ENCODE peak calls at places on chromosomes 4 and X, in seven cellular contexts. One of them, this sample, is unnamed.

GRCh38 chrX:24659106-24659505 is 12.0 kb upstream of the PCYT1B start:
- DNase-seq in neuronal stem cell: no peak
- DNase-seq in A549: no peak
- DNase-seq in body of pancreas: no peak
- DNase-seq in small intestine: no peak
- DNase-seq in WERI-Rb-1: no peak
- DNase-seq in CD8-positive, alpha-beta T cell: no peak
- DNase-seq in this sample: no peak

GRCh38 chr4:41256131-41256739 is 493 bp upstream of the UCHL1 start:
- DNase-seq in WERI-Rb-1: no peak
- DNase-seq in body of pancreas: no peak
- DNase-seq in A549: peak; percentile 15
- DNase-seq in CD8-positive, alpha-beta T cell: no peak
- DNase-seq in small intestine: no peak
- DNase-seq in neuronal stem cell: peak; percentile 31
- DNase-seq in this sample: no peak

GRCh38 chrX:47514553-47515235 is 31.7 kb upstream of the ZNF41 start:
- DNase-seq in A549: no peak
- DNase-seq in WERI-Rb-1: no peak
- DNase-seq in body of pancreas: no peak
- DNase-seq in CD8-positive, alpha-beta T cell: no peak
- DNase-seq in neuronal stem cell: no peak
- DNase-seq in small intestine: peak; percentile 3
- DNase-seq in this sample: no peak

GRCh38 chrX:65985922-65986588 is 53.8 kb downstream of the VSIG4 start:
- DNase-seq in small intestine: peak; percentile 57
- DNase-seq in body of pancreas: peak; percentile 25
- DNase-seq in WERI-Rb-1: peak; percentile 10
- DNase-seq in neuronal stem cell: peak; percentile 26
- DNase-seq in A549: peak; percentile 25
- DNase-seq in CD8-positive, alpha-beta T cell: peak; percentile 62
- DNase-seq in this sample: no peak

GRCh38 chr4:155062948-155063347 is 145.5 kb upstream of the NPY2R start:
- DNase-seq in small intestine: no peak
- DNase-seq in A549: no peak
- DNase-seq in body of pancreas: no peak
- DNase-seq in WERI-Rb-1: no peak
- DNase-seq in CD8-positive, alpha-beta T cell: no peak
- DNase-seq in neuronal stem cell: no peak
- DNase-seq in this sample: no peak

GRCh38 chr4:82428969-82429727 is 1.1 kb downstream of the HNRNPDL start:
- DNase-seq in CD8-positive, alpha-beta T cell: peak; percentile 96
- DNase-seq in neuronal stem cell: peak; percentile 97
- DNase-seq in body of pancreas: peak; percentile 92
- DNase-seq in WERI-Rb-1: peak; percentile 91
- DNase-seq in small intestine: peak; percentile 91
- DNase-seq in A549: peak; percentile 57
- DNase-seq in this sample: peak; percentile 97

GRCh38 chr4:157076578-157076947 is 613 bp downstream of the GLRB start:
- DNase-seq in small intestine: peak; percentile 5
- DNase-seq in body of pancreas: peak; percentile 45
- DNase-seq in A549: peak; percentile 3
- DNase-seq in CD8-positive, alpha-beta T cell: no peak
- DNase-seq in neuronal stem cell: no peak
- DNase-seq in WERI-Rb-1: peak; percentile 45
- DNase-seq in this sample: peak; percentile 49

GRCh38 chrX:40471965-40472648 is 108.7 kb upstream of the ATP6AP2 start:
- DNase-seq in small intestine: peak; percentile 35
- DNase-seq in body of pancreas: peak; percentile 74
- DNase-seq in A549: no peak
- DNase-seq in neuronal stem cell: no peak
- DNase-seq in CD8-positive, alpha-beta T cell: peak; percentile 53
- DNase-seq in WERI-Rb-1: peak; percentile 71
- DNase-seq in this sample: no peak

GRCh38 chr4:14130551-14130950 is 503.0 kb upstream of the BOD1L1 start:
- DNase-seq in body of pancreas: no peak
- DNase-seq in WERI-Rb-1: no peak
- DNase-seq in CD8-positive, alpha-beta T cell: no peak
- DNase-seq in neuronal stem cell: no peak
- DNase-seq in small intestine: no peak
- DNase-seq in A549: no peak
- DNase-seq in this sample: no peak

GRCh38 chrX:135178636-135179035 is 7.4 kb upstream of the CT55 start:
- DNase-seq in A549: no peak
- DNase-seq in small intestine: no peak
- DNase-seq in neuronal stem cell: no peak
- DNase-seq in CD8-positive, alpha-beta T cell: no peak
- DNase-seq in WERI-Rb-1: no peak
- DNase-seq in body of pancreas: no peak
- DNase-seq in this sample: no peak

GRCh38 chr4:57148831-57149230 is 38.6 kb upstream of the IGFBP7 start:
- DNase-seq in neuronal stem cell: no peak
- DNase-seq in A549: no peak
- DNase-seq in WERI-Rb-1: no peak
- DNase-seq in small intestine: no peak
- DNase-seq in body of pancreas: no peak
- DNase-seq in CD8-positive, alpha-beta T cell: no peak
- DNase-seq in this sample: no peak

GRCh38 chr4:86972997-86973396 is 38.2 kb downstream of the AFF1 start:
- DNase-seq in A549: no peak
- DNase-seq in small intestine: peak; percentile 56
- DNase-seq in neuronal stem cell: no peak
- DNase-seq in body of pancreas: peak; percentile 93
- DNase-seq in WERI-Rb-1: peak; percentile 47
- DNase-seq in CD8-positive, alpha-beta T cell: no peak
- DNase-seq in this sample: no peak

GRCh38 chr4:30757357-30757756 is 37.2 kb downstream of the PCDH7 start:
- DNase-seq in neuronal stem cell: no peak
- DNase-seq in CD8-positive, alpha-beta T cell: no peak
- DNase-seq in small intestine: no peak
- DNase-seq in WERI-Rb-1: no peak
- DNase-seq in body of pancreas: no peak
- DNase-seq in A549: no peak
- DNase-seq in this sample: no peak

GRCh38 chr4:118972167-118972566 is 83.5 kb downstream of the SYNPO2 start:
- DNase-seq in A549: no peak
- DNase-seq in WERI-Rb-1: no peak
- DNase-seq in small intestine: no peak
- DNase-seq in neuronal stem cell: no peak
- DNase-seq in CD8-positive, alpha-beta T cell: no peak
- DNase-seq in body of pancreas: no peak
- DNase-seq in this sample: no peak

GRCh38 chrX:136200466-136200865 is 50.7 kb downstream of the MAP7D3 start:
- DNase-seq in A549: peak; percentile 53
- DNase-seq in body of pancreas: no peak
- DNase-seq in WERI-Rb-1: no peak
- DNase-seq in CD8-positive, alpha-beta T cell: no peak
- DNase-seq in neuronal stem cell: no peak
- DNase-seq in small intestine: peak; percentile 38
- DNase-seq in this sample: no peak

GRCh38 chr4:10083331-10083769 is 33.2 kb downstream of the WDR1 start:
- DNase-seq in CD8-positive, alpha-beta T cell: no peak
- DNase-seq in A549: no peak
- DNase-seq in neuronal stem cell: no peak
- DNase-seq in body of pancreas: no peak
- DNase-seq in WERI-Rb-1: no peak
- DNase-seq in small intestine: no peak
- DNase-seq in this sample: peak; percentile 49

GRCh38 chr4:120753854-120754253 is 168.7 kb downstream of the PRDM5 start:
- DNase-seq in CD8-positive, alpha-beta T cell: no peak
- DNase-seq in neuronal stem cell: peak; percentile 18
- DNase-seq in body of pancreas: no peak
- DNase-seq in WERI-Rb-1: no peak
- DNase-seq in A549: no peak
- DNase-seq in small intestine: peak; percentile 8
- DNase-seq in this sample: no peak

GRCh38 chrX:110159865-110160264 is 157.0 kb downstream of the TMEM164 start:
- DNase-seq in neuronal stem cell: no peak
- DNase-seq in A549: no peak
- DNase-seq in small intestine: no peak
- DNase-seq in CD8-positive, alpha-beta T cell: no peak
- DNase-seq in WERI-Rb-1: no peak
- DNase-seq in body of pancreas: no peak
- DNase-seq in this sample: no peak

GRCh38 chrX:16643160-16643559 is 6.8 kb upstream of the S100G start:
- DNase-seq in body of pancreas: no peak
- DNase-seq in A549: no peak
- DNase-seq in WERI-Rb-1: no peak
- DNase-seq in small intestine: peak; percentile 37
- DNase-seq in neuronal stem cell: no peak
- DNase-seq in CD8-positive, alpha-beta T cell: no peak
- DNase-seq in this sample: no peak

GRCh38 chr4:76624271-76624681 is 189.2 kb downstream of the SHROOM3 start:
- DNase-seq in body of pancreas: peak; percentile 91
- DNase-seq in small intestine: no peak
- DNase-seq in CD8-positive, alpha-beta T cell: no peak
- DNase-seq in WERI-Rb-1: no peak
- DNase-seq in A549: no peak
- DNase-seq in neuronal stem cell: peak; percentile 26
- DNase-seq in this sample: peak; percentile 61

DNA sequence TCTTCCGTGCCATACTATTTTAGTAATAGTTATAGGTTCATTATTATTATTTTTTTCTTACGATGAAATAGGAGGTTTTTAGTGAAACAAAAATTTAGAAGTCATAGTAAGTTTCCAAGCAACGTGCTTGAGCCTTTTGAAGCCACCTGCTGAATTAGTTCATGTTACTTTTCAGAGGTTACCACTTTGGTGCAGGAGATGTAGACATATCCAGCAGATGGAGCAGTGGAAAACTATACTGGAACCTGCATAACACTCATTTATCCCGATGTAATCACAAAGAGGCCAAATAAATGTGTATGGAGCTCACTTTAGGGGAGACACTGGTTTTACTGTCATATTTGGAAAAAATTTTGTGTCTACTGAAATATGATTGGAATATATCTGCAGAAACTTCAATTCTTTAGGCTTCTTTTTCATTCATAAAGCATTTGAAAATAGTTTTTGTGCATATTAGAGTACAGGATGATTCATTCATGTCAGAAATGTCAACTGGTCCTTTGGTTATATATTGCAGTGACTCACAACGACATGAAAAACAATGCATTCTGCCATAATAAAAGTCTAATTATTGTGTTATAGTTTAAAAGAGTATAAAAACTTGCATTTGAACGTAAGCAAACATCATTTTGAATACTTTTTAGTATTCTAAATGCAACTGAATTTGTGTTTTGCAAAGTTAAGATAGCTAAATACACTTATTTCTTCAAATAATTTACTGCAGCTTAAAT is 2182.9 kb upstream of the TENM3 start:
- DNase-seq in CD8-positive, alpha-beta T cell: no peak
- DNase-seq in neuronal stem cell: peak; percentile 5
- DNase-seq in WERI-Rb-1: no peak
- DNase-seq in body of pancreas: no peak
- DNase-seq in A549: peak; percentile 1
- DNase-seq in small intestine: peak; percentile 42
- DNase-seq in this sample: no peak
- H3K4me3 ChIP-seq in CD8-positive, alpha-beta T cell: no peak overlapping the region
- H3K4me3 ChIP-seq in neuronal stem cell: no peak overlapping the region
- H3K4me3 ChIP-seq in WERI-Rb-1: peak overlapping the region; percentile 62
- H3K4me3 ChIP-seq in body of pancreas: peak overlapping the region; percentile 32
- H3K4me3 ChIP-seq in A549: no peak overlapping the region
- H3K4me3 ChIP-seq in small intestine: no peak overlapping the region
- H3K4me3 ChIP-seq in this sample: peak overlapping the region; percentile 51

DNA sequence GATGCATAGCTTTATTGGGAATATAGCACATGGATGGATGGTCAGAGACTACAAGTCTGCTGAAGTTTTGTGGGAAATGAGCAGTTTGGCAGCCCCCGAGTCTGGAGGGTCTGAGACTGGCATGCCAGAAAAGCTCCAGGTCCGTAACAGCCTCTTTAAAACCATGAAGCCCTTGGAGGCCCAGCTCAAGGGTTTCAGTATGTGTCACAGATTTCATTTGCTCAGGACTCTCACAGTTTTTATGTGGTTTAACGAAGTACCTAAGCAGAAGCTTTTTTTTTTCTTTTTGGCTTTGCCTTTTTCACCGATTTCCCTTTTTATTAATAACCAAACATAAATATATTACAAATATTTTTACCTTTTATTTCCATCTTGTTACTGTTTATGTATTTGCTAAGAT is 30.6 kb upstream of the TMEM184C start:
- DNase-seq in neuronal stem cell: no peak
- DNase-seq in A549: no peak
- DNase-seq in WERI-Rb-1: no peak
- DNase-seq in body of pancreas: no peak
- DNase-seq in small intestine: no peak
- DNase-seq in CD8-positive, alpha-beta T cell: no peak
- DNase-seq in this sample: no peak
- H3K4me3 ChIP-seq in neuronal stem cell: no peak overlapping the region
- H3K4me3 ChIP-seq in A549: no peak overlapping the region
- H3K4me3 ChIP-seq in WERI-Rb-1: no peak overlapping the region
- H3K4me3 ChIP-seq in body of pancreas: no peak overlapping the region
- H3K4me3 ChIP-seq in small intestine: no peak overlapping the region
- H3K4me3 ChIP-seq in CD8-positive, alpha-beta T cell: no peak overlapping the region
- H3K4me3 ChIP-seq in this sample: no peak overlapping the region

DNA sequence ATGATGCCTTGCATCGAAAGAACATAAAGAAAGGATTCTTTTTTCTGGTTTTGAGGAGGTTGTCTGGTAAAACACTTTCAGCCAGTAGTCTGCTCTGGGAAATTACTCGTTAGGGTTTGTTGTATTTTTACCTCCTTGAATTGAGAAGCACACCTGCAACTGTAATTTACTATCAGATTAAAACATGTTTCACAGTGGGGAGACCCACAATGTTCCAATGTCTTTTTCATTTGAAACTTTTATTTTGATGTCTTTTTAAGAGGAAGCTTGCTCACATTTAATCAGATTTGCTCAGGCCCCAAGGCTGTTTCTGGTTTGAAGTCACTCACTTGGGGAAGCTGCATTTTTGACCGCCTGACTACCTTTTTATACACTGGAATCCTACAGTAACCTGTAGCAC is 12.0 kb downstream of the TMEM154 start:
- DNase-seq in CD8-positive, alpha-beta T cell: no peak
- DNase-seq in small intestine: no peak
- DNase-seq in A549: no peak
- DNase-seq in WERI-Rb-1: no peak
- DNase-seq in body of pancreas: no peak
- DNase-seq in neuronal stem cell: no peak
- DNase-seq in this sample: no peak
- H3K4me3 ChIP-seq in CD8-positive, alpha-beta T cell: no peak overlapping the region
- H3K4me3 ChIP-seq in small intestine: no peak overlapping the region
- H3K4me3 ChIP-seq in A549: no peak overlapping the region
- H3K4me3 ChIP-seq in WERI-Rb-1: no peak overlapping the region
- H3K4me3 ChIP-seq in body of pancreas: no peak overlapping the region
- H3K4me3 ChIP-seq in neuronal stem cell: no peak overlapping the region
- H3K4me3 ChIP-seq in this sample: no peak overlapping the region

DNA sequence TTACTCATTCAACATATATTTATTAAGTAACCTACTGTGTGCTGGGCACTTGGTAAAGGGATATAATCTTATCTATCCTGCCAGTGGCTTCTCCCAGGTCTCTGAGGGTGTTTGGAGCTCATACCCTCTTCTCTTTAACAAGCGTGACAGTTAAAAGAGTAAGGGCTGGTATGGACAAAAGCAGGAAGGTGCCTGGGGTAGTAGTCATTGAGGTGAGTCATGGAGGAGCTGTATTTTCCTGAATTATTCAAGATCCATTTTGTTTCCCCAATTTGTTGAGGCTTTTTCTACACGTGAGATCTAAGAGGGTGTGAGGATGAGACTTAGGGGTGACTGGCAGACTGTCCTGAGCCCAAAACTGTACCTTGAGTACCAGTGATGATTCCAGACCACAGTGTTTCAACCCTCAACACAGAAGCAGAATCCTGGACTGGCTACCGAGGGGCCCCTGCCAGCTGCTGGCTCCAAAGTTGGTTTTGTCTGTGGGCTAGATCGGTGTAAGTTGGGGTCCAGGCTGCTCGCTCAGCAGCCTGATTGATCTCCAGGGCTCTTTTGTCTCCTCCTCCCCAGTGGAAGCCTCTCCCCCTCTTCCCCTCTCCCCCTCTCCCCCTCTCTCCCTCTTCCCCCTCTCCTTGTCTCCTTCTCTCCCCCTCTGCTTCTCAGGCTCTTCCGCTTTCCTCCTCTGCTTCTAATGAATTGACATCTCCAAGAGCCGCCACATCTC is at the start of gene DRP2:
- DNase-seq in WERI-Rb-1: no peak
- DNase-seq in neuronal stem cell: no peak
- DNase-seq in A549: peak; percentile 4
- DNase-seq in small intestine: no peak
- DNase-seq in body of pancreas: no peak
- DNase-seq in CD8-positive, alpha-beta T cell: no peak
- DNase-seq in this sample: no peak
- H3K4me3 ChIP-seq in WERI-Rb-1: no peak within 1 kb of the TSS
- H3K4me3 ChIP-seq in neuronal stem cell: no peak within 1 kb of the TSS
- H3K4me3 ChIP-seq in A549: no peak within 1 kb of the TSS
- H3K4me3 ChIP-seq in small intestine: no peak within 1 kb of the TSS
- H3K4me3 ChIP-seq in body of pancreas: no peak within 1 kb of the TSS
- H3K4me3 ChIP-seq in CD8-positive, alpha-beta T cell: no peak within 1 kb of the TSS
- H3K4me3 ChIP-seq in this sample: no peak within 1 kb of the TSS